ENCODE peak calls at places on chromosomes 5 and 9, in five cellular contexts. H, M, Z, K and I are unnamed samples.
A peak's percentile ranks its signal among the peaks of the same experiment; 100 is the strongest.

GRCh38 chr5:126865299-126865698 is 88.4 kb downstream of the LMNB1 start:
- DNase-seq in H (no peak), M (no peak), Z (peak; percentile 82), K (no peak), I (no peak)

GRCh38 chr5:74641778-74642542 is 1.4 kb upstream of the ENC1 start:
- DNase-seq in K (peak; percentile 21), M (no peak), H (peak; percentile 63), Z (peak; percentile 87), I (no peak)

GRCh38 chr9:35906923-35907699 is 1.1 kb downstream of the HRCT1 start:
- DNase-seq in H (peak; percentile 87), K (no peak), Z (peak; percentile 85), M (no peak), I (no peak)

GRCh38 chr9:136721339-136722092 is 9.1 kb downstream of the DIPK1B start:
- DNase-seq in Z (peak; percentile 78), M (no peak), K (no peak), H (no peak), I (no peak)

GRCh38 chr5:78157001-78157400 is 137.5 kb downstream of the AP3B1 start:
- DNase-seq in K (no peak), M (no peak), H (no peak), Z (no peak), I (no peak)

GRCh38 chr5:56305001-56305400 is 71.9 kb upstream of the ANKRD55 start:
- DNase-seq in H (no peak), K (no peak), Z (no peak), M (no peak), I (no peak)

GRCh38 chr9:38074441-38074943 is 5.5 kb upstream of the SHB start:
- DNase-seq in Z (no peak), K (no peak), M (no peak), H (peak; percentile 62), I (no peak)

GRCh38 chr5:179280095-179280490 is 65.2 kb downstream of the ADAMTS2 start:
- DNase-seq in M (no peak), Z (no peak), H (no peak), K (no peak), I (no peak)

GRCh38 chr9:13744233-13744954 is 464.9 kb upstream of the MPDZ start:
- DNase-seq in H (no peak), Z (no peak), K (no peak), M (no peak), I (no peak)

GRCh38 chr5:24539625-24540024 is 105.2 kb downstream of the CDH10 start:
- DNase-seq in K (no peak), M (no peak), H (no peak), Z (no peak), I (no peak)

GRCh38 chr5:145540375-145540774 is 294.8 kb downstream of the PRELID2 start:
- DNase-seq in M (no peak), Z (no peak), K (no peak), H (no peak), I (no peak)

GRCh38 chr9:131732636-131733340 is 7.1 kb downstream of the RAPGEF1 start:
- DNase-seq in K (peak; percentile 77), Z (no peak), M (no peak), H (no peak), I (no peak)

GRCh38 chr5:179222246-179223017 is 122.8 kb downstream of the ADAMTS2 start:
- DNase-seq in H (no peak), M (no peak), Z (no peak), K (no peak), I (no peak)

GRCh38 chr5:84411832-84412605 is 27.3 kb upstream of the EDIL3 start:
- DNase-seq in Z (no peak), K (no peak), M (no peak), H (no peak), I (no peak)

GRCh38 chr5:122311888-122312669 is at the start of gene SNCAIP:
- DNase-seq in K (no peak), H (peak; percentile 77), Z (peak; percentile 47), M (no peak), I (no peak)

GRCh38 chr5:56995605-56996004 is 43.7 kb upstream of the MIER3 start:
- DNase-seq in M (no peak), Z (no peak), H (no peak), K (no peak), I (no peak)

GRCh38 chr5:116763987-116764866 is 189.6 kb upstream of the SEMA6A start:
- DNase-seq in Z (peak; percentile 62), H (no peak), K (no peak), M (no peak), I (no peak)

GRCh38 chr9:133306242-133307194 is 29.5 kb downstream of the SURF6 start:
- DNase-seq in K (no peak), M (no peak), H (peak; percentile 53), Z (peak; percentile 6), I (no peak)

GRCh38 chr5:109876941-109877669 is 187.4 kb downstream of the MAN2A1 start:
- DNase-seq in H (no peak), M (no peak), Z (peak; percentile 92), K (no peak), I (no peak)

GRCh38 chr9:96450613-96451544 is 910 bp downstream of the HABP4 start:
- DNase-seq in K (peak; percentile 62), M (no peak), H (peak; percentile 67), Z (peak; percentile 50), I (peak; percentile 20)

GRCh38 chr5:53426878-53427277 is 53.6 kb upstream of the FST start:
- DNase-seq in K (no peak), H (no peak), M (no peak), Z (no peak), I (no peak)

GRCh38 chr9:26744362-26744965 is 148.1 kb downstream of the CAAP1 start:
- DNase-seq in Z (peak; percentile 45), K (no peak), H (no peak), M (no peak), I (no peak)

GRCh38 chr9:129999123-129999510 is 43.9 kb downstream of the FNBP1 start:
- DNase-seq in M (no peak), H (no peak), K (peak; percentile 15), Z (no peak), I (no peak)

GRCh38 chr9:117121331-117121730 is 293.5 kb downstream of the ASTN2 start:
- DNase-seq in Z (no peak), K (no peak), H (no peak), M (no peak), I (no peak)

GRCh38 chr5:145775893-145776444 is 59.2 kb downstream of the PRELID2 start:
- DNase-seq in Z (peak; percentile 87), H (peak; percentile 69), M (no peak), K (no peak), I (no peak)

GRCh38 chr5:134552301-134552700 is 26.8 kb downstream of the JADE2 start:
- DNase-seq in Z (peak; percentile 96), M (no peak), K (no peak), H (peak; percentile 95), I (no peak)

GRCh38 chr9:78668148-78668825 is 371.4 kb downstream of the PSAT1 start:
- DNase-seq in K (no peak), M (no peak), H (no peak), Z (no peak), I (no peak)

GRCh38 chr5:58108507-58108906 is 351.4 kb downstream of the PLK2 start:
- DNase-seq in Z (no peak), M (no peak), H (no peak), K (no peak), I (no peak)

GRCh38 chr5:112918679-112919078 is 3.3 kb downstream of the REEP5 start:
- DNase-seq in Z (no peak), M (no peak), K (no peak), H (no peak), I (no peak)

GRCh38 chr5:147956064-147956841 is 49.9 kb upstream of the C5orf46 start:
- DNase-seq in H (no peak), M (no peak), K (no peak), Z (no peak), I (no peak)

GRCh38 chr5:138459311-138459710 is 6.0 kb upstream of the EGR1 start:
- DNase-seq in H (peak; percentile 82), Z (no peak), K (peak; percentile 88), M (no peak), I (peak; percentile 53)

GRCh38 chr5:59335544-59335943 is 558.0 kb downstream of the PDE4D start:
- DNase-seq in Z (no peak), K (no peak), M (no peak), H (no peak), I (no peak)
- TF ChIP-seq CTCF in Z (no peak), K (no peak), M (no peak), H (no peak), I (no peak)

DNA sequence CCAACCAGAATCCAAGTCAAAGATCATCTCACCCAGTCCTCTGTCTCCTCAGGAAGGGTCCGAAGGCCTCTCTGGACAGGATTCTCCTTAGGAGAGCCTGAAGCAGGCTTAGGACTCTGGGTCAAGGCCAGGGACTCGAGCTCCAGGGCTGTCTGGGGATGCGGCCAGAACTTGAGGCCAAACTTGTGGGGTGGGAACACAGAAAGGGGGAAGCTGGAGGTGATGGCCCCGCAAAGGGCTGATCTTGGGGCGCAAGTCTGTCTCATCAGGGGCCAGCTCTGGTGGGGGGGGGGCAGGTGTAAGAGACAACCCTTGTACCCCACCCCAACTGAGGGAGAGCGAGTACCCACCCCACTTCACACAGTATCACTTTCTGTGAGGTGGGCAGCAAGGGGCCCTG is 109.8 kb downstream of the PSD2 start:
- DNase-seq in M (no peak), H (peak; percentile 46), Z (no peak), K (no peak), I (no peak)
- H3K4me3 ChIP-seq in M (peak overlapping the region; percentile 85), H (no peak overlapping the region), Z (no peak overlapping the region), K (no peak overlapping the region), I (no peak overlapping the region)

DNA sequence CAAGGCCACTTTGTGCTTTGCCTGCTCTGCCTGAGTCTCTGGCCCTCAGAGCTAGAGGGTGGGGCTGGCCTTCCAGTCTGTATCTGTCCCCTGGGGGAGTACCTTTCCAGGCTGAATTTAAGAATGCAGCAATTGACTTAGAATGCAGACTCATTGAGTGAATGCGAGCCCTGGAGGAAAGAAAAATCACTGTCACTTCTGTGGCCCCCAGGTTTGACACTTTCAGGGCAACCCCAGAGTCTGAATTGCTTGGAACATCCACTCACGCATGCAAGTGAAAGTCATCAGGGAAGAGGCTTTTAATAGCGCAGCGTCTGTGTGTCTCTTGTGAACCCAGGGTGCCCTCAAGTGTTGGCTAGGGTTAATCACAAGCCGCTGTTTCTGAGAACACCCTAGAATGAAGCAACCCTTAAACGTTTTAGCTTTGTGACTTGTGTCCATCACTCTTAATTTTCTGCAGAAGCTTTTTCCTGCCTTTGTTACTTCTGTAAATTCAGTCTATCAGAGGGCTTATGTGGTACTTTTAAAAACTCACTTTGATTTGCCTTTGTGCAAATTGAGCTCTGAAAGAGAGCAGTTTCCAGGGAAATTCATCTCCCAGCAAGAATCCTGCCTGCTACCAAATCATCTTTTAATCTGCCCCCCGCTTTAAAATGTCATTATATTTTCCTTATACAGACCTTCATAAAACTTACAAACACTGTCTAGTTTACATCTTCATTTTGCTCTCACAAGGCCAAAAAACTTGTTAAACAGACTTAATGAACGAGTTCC is 146.8 kb upstream of the IQGAP2 start:
- DNase-seq in K (peak; percentile 40), M (no peak), Z (peak; percentile 53), H (no peak), I (peak; percentile 60)
- TF ChIP-seq CTCF in K (peak; percentile 31), M (peak; percentile 59), Z (peak; percentile 61), H (peak; percentile 41), I (peak; percentile 62)

DNA sequence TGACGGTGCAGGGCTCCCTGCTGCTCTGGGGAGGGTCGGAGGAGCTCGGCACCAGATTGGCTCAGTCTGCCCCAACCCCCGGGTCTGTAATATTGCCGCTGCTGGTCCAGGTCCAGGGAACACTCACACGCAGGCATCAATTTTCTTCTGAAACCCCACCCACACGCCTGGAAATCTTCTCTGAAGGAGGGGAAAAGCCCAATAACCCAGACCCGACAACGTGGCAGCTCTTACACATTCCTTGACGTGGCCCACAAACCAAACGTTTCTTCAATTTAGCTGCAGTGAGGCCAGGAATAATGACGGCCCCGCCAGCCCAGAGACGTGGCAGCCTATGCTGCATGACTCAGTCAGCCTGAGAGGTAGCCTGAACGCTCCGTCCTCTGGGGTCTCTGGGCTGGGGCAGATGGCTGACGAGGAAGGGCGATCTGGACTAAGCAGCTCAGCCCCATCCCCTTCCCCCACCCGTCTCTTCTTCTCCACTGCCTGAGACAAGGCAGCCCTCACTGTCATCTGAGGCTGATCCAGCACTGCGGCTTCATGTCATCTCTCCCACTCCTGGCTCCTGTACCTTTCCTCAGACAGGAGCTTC is 9.9 kb upstream of the SPARC start:
- DNase-seq in M (no peak), K (no peak), H (peak; percentile 93), Z (peak; percentile 99), I (no peak)
- H3K4me3 ChIP-seq in M (peak overlapping the region; percentile 50), K (no peak overlapping the region), H (peak overlapping the region; percentile 20), Z (no peak overlapping the region), I (no peak overlapping the region)